ENCODE peak calls at places on chromosomes 7 and 10, in six cellular contexts. One of them, this sample, is unnamed.

GRCh38 chr7:95396136-95397032 is at the start of gene PON3:
- DNase-seq in K562: peak
- DNase-seq in GM12878: no peak
- DNase-seq in H1: peak
- DNase-seq in HepG2: peak
- DNase-seq in GM12891: no peak
- DNase-seq in this sample: no peak

GRCh38 chr7:73719806-73720169 is 319 bp upstream of the STX1A start:
- DNase-seq in H1: no peak
- DNase-seq in K562: no peak
- DNase-seq in GM12878: no peak
- DNase-seq in GM12891: no peak
- DNase-seq in HepG2: no peak
- DNase-seq in this sample: no peak

GRCh38 chr10:128036746-128037542 is 89.3 kb downstream of the MKI67 start:
- DNase-seq in K562: no peak
- DNase-seq in H1: no peak
- DNase-seq in GM12891: no peak
- DNase-seq in HepG2: no peak
- DNase-seq in GM12878: no peak
- DNase-seq in this sample: no peak

GRCh38 chr10:77618117-77618516 is 19.5 kb downstream of the KCNMA1 start:
- DNase-seq in GM12891: no peak
- DNase-seq in GM12878: no peak
- DNase-seq in H1: no peak
- DNase-seq in K562: no peak
- DNase-seq in HepG2: no peak
- DNase-seq in this sample: no peak

GRCh38 chr10:72011976-72012512 is 47.8 kb downstream of the CHST3 start:
- DNase-seq in GM12891: no peak
- DNase-seq in HepG2: no peak
- DNase-seq in H1: no peak
- DNase-seq in K562: no peak
- DNase-seq in GM12878: no peak
- DNase-seq in this sample: no peak

GRCh38 chr7:39631736-39632304 is 8.4 kb downstream of the RALA start:
- DNase-seq in K562: no peak
- DNase-seq in GM12891: no peak
- DNase-seq in HepG2: no peak
- DNase-seq in H1: no peak
- DNase-seq in GM12878: no peak
- DNase-seq in this sample: no peak

GRCh38 chr7:93558705-93559614 is 15.6 kb downstream of the CALCR start:
- DNase-seq in GM12891: no peak
- DNase-seq in H1: no peak
- DNase-seq in GM12878: no peak
- DNase-seq in HepG2: no peak
- DNase-seq in K562: no peak
- DNase-seq in this sample: no peak

GRCh38 chr10:6311700-6312330 is 109.1 kb downstream of the PFKFB3 start:
- DNase-seq in HepG2: no peak
- DNase-seq in H1: no peak
- DNase-seq in GM12891: no peak
- DNase-seq in GM12878: no peak
- DNase-seq in K562: no peak
- DNase-seq in this sample: no peak

GRCh38 chr7:122550545-122550944 is 148.4 kb downstream of the RNF133 start:
- DNase-seq in K562: no peak
- DNase-seq in GM12891: no peak
- DNase-seq in H1: no peak
- DNase-seq in GM12878: no peak
- DNase-seq in HepG2: no peak
- DNase-seq in this sample: no peak

GRCh38 chr10:129057856-129058663 is 409.0 kb upstream of the MGMT start:
- DNase-seq in GM12878: peak
- DNase-seq in K562: no peak
- DNase-seq in H1: no peak
- DNase-seq in GM12891: no peak
- DNase-seq in HepG2: no peak
- DNase-seq in this sample: no peak

GRCh38 chr7:84200859-84201258 is 6.3 kb upstream of the SEMA3A start:
- DNase-seq in GM12878: no peak
- DNase-seq in GM12891: no peak
- DNase-seq in HepG2: no peak
- DNase-seq in K562: no peak
- DNase-seq in H1: no peak
- DNase-seq in this sample: no peak

DNA sequence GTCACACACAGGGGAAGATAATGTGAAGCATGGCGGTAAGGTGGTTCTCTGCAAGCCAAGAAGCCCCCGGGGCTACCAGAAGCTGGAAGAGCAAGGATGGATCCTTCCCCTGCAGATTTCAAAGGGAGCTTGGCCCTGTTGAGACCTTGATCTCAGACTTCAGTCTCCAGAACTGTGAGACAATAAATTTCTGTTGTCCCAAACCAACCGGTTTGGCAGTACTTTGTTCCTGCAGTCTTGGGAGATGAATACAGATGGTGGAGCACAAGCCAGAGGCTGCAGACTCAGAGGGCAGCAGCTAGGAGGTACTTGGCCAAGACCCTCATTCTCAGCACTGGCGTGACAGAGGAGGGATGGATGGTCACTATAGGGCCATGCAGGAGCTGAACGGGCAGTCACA is 387.4 kb downstream of the TNS3 start:
- DNase-seq in H1: no peak
- DNase-seq in HepG2: no peak
- DNase-seq in GM12878: no peak
- DNase-seq in GM12891: no peak
- DNase-seq in K562: no peak
- DNase-seq in this sample: no peak
- TF ChIP-seq POLR2AphosphoS5 in H1: no peak
- TF ChIP-seq POLR2AphosphoS5 in HepG2: no peak
- TF ChIP-seq POLR2AphosphoS5 in GM12878: no peak
- TF ChIP-seq POLR2AphosphoS5 in GM12891: no peak
- TF ChIP-seq POLR2AphosphoS5 in K562: no peak
- TF ChIP-seq POLR2AphosphoS5 in this sample: no peak

DNA sequence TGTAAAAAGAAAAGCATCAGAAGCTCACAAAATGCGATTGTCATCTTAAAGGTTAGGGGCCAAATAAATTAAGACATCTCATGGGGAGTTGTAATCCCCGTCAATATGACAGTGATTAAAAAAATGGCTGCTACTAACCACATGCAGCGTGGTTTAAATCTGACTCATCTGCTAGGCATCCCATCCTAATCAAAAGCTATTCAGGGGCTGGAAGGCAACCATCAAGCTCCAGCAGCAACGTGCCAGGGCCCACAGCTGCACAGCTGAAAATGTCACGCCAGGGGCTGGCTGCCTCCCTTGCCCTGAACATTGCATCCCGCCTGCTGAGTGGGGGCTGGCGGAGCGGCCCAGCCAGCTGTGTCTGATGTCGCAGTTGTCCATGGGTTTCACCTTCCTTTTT is 66.3 kb upstream of the FRMD4A start:
- DNase-seq in GM12878: no peak
- DNase-seq in GM12891: no peak
- DNase-seq in H1: no peak
- DNase-seq in K562: no peak
- DNase-seq in HepG2: no peak
- DNase-seq in this sample: no peak
- TF ChIP-seq POLR2A in GM12878: no peak
- TF ChIP-seq POLR2A in GM12891: no peak
- TF ChIP-seq POLR2A in H1: no peak
- TF ChIP-seq POLR2A in K562: no peak
- TF ChIP-seq POLR2A in HepG2: no peak
- TF ChIP-seq POLR2A in this sample: no peak

DNA sequence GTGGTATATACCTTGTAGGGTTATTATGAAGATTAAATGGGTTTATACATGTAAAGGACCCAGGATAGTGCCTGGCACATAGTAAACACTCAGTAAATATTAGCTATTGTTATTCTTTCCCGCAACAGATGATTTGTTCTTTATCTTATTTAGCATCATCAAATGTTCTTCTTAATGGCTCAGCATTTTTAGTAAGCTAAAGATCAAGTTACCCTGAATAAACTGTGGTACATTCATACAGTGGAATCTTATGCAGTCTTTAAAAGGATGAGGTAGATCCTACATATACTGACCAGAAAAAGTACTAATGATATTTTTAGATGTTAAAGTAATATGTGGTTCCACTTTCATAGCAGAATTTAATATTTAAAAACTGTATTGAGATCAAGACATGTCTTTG is 65.4 kb downstream of the ST7 start:
- DNase-seq in GM12878: no peak
- DNase-seq in H1: no peak
- DNase-seq in GM12891: no peak
- DNase-seq in K562: no peak
- DNase-seq in HepG2: no peak
- DNase-seq in this sample: no peak
- TF ChIP-seq TAF1 in GM12878: no peak
- TF ChIP-seq TAF1 in H1: no peak
- TF ChIP-seq TAF1 in GM12891: no peak
- TF ChIP-seq TAF1 in K562: no peak
- TF ChIP-seq TAF1 in HepG2: no peak
- TF ChIP-seq TAF1 in this sample: no peak

DNA sequence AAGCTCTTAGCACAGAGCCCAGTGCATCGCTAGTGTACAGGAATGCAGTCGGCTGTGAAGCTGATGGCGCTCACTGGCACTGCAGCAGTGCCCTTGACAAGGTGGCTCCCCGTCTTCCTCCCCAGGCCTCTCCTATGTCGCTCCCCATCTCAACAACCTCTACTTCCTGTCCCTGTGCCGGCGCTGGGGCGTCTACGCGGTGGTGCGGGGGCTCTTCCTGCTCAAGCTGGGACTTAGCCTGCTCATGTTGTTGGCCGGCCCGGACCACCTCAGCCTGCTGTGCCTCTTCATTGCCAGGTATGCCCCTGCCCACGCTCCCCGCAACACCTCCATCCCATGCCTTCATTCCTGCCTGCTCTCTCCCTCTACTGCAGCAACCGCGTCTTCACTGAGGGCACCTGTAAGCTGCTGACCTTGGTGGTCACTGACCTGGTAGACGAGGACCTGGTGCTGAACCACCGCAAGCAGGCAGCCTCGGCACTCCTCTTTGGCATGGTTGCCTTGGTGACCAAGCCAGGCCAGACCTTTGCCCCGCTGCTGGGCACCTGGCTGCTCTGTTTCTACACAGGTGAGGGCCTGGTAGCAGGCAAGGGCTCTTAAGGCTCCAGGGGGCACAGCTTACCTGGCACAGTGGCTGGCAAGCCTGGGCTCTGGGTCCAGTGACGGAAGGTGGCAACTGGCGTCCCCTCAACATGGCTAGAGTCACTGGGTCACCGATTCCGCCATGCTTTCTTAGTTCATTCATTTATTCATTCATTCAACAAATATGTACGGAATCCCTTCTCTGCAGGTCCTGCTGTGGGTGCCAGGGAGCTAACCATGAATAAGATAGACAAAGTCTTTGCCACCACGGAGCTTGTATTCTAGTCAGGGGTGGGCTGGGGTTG is 22.3 kb upstream of the C10orf95 start:
- DNase-seq in K562: no peak
- DNase-seq in H1: no peak
- DNase-seq in GM12891: no peak
- DNase-seq in HepG2: no peak
- DNase-seq in GM12878: no peak
- DNase-seq in this sample: no peak
- TF ChIP-seq POLR2AphosphoS5 in K562: no peak
- TF ChIP-seq POLR2AphosphoS5 in H1: no peak
- TF ChIP-seq POLR2AphosphoS5 in GM12891: no peak
- TF ChIP-seq POLR2AphosphoS5 in HepG2: no peak
- TF ChIP-seq POLR2AphosphoS5 in GM12878: no peak
- TF ChIP-seq POLR2AphosphoS5 in this sample: no peak

GRCh38 chr10:116800356-116800929 is 48.9 kb upstream of the ENO4 start:
- DNase-seq in K562: no peak
- DNase-seq in GM12891: no peak
- DNase-seq in GM12878: no peak
- DNase-seq in H1: no peak
- DNase-seq in HepG2: no peak
- DNase-seq in this sample: no peak

GRCh38 chr10:116792772-116793171 is 50.4 kb upstream of the HSPA12A start:
- DNase-seq in GM12891: no peak
- DNase-seq in K562: no peak
- DNase-seq in H1: no peak
- DNase-seq in HepG2: no peak
- DNase-seq in GM12878: no peak
- DNase-seq in this sample: no peak

GRCh38 chr10:116798859-116799258 is 50.4 kb upstream of the ENO4 start:
- DNase-seq in HepG2: no peak
- DNase-seq in K562: no peak
- DNase-seq in GM12891: no peak
- DNase-seq in H1: no peak
- DNase-seq in GM12878: no peak
- DNase-seq in this sample: no peak

GRCh38 chr10:116796469-116796868 is 52.8 kb upstream of the ENO4 start:
- DNase-seq in HepG2: no peak
- DNase-seq in H1: no peak
- DNase-seq in K562: no peak
- DNase-seq in GM12891: no peak
- DNase-seq in GM12878: no peak
- DNase-seq in this sample: no peak

DNA sequence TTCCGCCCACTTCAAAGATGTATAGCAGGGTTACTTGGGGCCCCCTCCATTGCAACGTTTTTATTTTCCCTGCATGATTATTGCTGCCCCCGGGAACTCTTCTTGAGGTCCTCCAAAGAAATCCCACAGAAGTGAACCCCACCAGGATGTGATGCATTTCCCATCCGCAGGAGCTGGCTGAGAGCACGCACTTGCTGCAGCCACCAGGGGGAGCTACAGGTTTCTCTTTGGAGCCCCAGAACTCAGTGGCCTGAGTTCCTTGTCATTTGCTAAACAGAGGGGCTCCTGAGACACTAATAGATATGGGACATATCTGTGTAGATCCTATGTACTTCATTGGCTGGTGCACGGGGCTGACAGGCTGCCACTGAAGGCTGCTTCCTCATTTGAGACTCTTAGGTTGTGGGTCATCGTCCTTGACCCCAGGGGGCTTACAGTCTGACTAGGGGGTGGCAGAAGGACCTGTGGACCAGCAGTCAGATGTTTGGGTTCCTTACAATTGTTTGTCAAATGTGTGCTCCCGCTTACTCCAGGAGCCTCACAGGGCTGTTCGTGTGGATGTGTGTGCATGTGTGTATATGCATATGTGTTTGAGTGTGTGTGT is 52.3 kb upstream of the ENO4 start:
- DNase-seq in GM12891: peak
- DNase-seq in H1: peak
- DNase-seq in HepG2: peak
- DNase-seq in K562: peak
- DNase-seq in GM12878: no peak
- DNase-seq in this sample: peak
- TF ChIP-seq POLR2A in GM12891: no peak
- TF ChIP-seq POLR2A in H1: no peak
- TF ChIP-seq POLR2A in HepG2: no peak
- TF ChIP-seq POLR2A in K562: no peak
- TF ChIP-seq POLR2A in GM12878: no peak
- TF ChIP-seq POLR2A in this sample: no peak

GRCh38 chr10:70974351-70974901 is 86.1 kb upstream of the PCBD1 start:
- DNase-seq in HepG2: no peak
- DNase-seq in GM12891: no peak
- DNase-seq in GM12878: no peak
- DNase-seq in K562: peak
- DNase-seq in H1: no peak
- DNase-seq in this sample: no peak
- TF ChIP-seq TAF1 in HepG2: no peak
- TF ChIP-seq TAF1 in GM12891: no peak
- TF ChIP-seq TAF1 in GM12878: no peak
- TF ChIP-seq TAF1 in K562: no peak
- TF ChIP-seq TAF1 in H1: no peak
- TF ChIP-seq TAF1 in this sample: no peak

This sample was measured in GM12892.